ENCODE peak calls at places on chromosomes 3 and 15, in eight cellular contexts. O is breast epithelium, K is GM23248, G is fibroblast of lung, Q is A549, C is iPS DF 6.9, Z is H9, H is gastrocnemius medialis. T is an unnamed sample.

GRCh38 chr15:74529911-74530310 is 11.1 kb upstream of the ARID3B start:
- DNase-seq in Q (no peak), C (no peak), K (peak; percentile 91), H (no peak), O (no peak), G (peak; percentile 88), Z (no peak), T (no peak)

GRCh38 chr3:194204036-194204792 is 68.3 kb downstream of the HES1 start:
- DNase-seq in G (no peak), C (no peak), H (no peak), Z (peak; percentile 44), K (no peak), O (no peak), Q (peak; percentile 33), T (no peak)

GRCh38 chr3:50239649-50240048 is 3.6 kb downstream of the GNAI2 start:
- DNase-seq in O (no peak), Q (no peak), K (no peak), C (no peak), G (no peak), Z (no peak), H (no peak), T (no peak)

GRCh38 chr15:77034620-77035467 is 36.1 kb downstream of the TSPAN3 start:
- DNase-seq in C (no peak), K (peak; percentile 54), Z (peak; percentile 58), H (no peak), O (peak; percentile 42), Q (no peak), G (no peak), T (peak; percentile 84)

GRCh38 chr3:184306573-184306972 is 7.5 kb downstream of the PSMD2 start:
- DNase-seq in Z (no peak), O (no peak), Q (no peak), C (no peak), H (no peak), G (no peak), K (no peak), T (no peak)

GRCh38 chr15:68400066-68400456 is 31.9 kb downstream of the ITGA11 start:
- DNase-seq in Q (peak; percentile 39), K (peak; percentile 23), Z (no peak), H (no peak), G (no peak), O (no peak), C (no peak), T (no peak)

GRCh38 chr15:32844118-32844711 is 126.4 kb downstream of the GREM1 start:
- DNase-seq in C (no peak), Z (no peak), O (no peak), G (peak; percentile 78), Q (peak; percentile 40), K (peak; percentile 63), H (no peak), T (no peak)

GRCh38 chr15:65077981-65078352 is 1.4 kb downstream of the KBTBD13 start:
- DNase-seq in K (peak; percentile 84), Q (peak; percentile 91), H (peak; percentile 61), G (no peak), Z (peak; percentile 94), C (peak; percentile 75), O (peak; percentile 63), T (peak; percentile 90)

GRCh38 chr3:132641837-132642538 is 17.6 kb downstream of the ACAD11 start:
- DNase-seq in G (peak; percentile 76), H (no peak), Z (no peak), Q (peak; percentile 38), C (no peak), K (peak; percentile 76), O (no peak), T (no peak)

GRCh38 chr3:14274537-14274936 is 95.9 kb downstream of the LSM3 start:
- DNase-seq in K (no peak), O (no peak), H (no peak), C (no peak), Z (no peak), G (no peak), Q (no peak), T (no peak)

GRCh38 chr3:138349926-138350665 is 1.7 kb downstream of the MRAS start:
- DNase-seq in G (peak; percentile 47), K (peak; percentile 63), Q (no peak), C (no peak), H (no peak), O (no peak), Z (no peak), T (no peak)

GRCh38 chr3:37935756-37936666 is 54.6 kb upstream of the VILL start:
- DNase-seq in Z (no peak), K (peak; percentile 89), Q (no peak), C (no peak), O (no peak), H (no peak), G (peak; percentile 91), T (no peak)

GRCh38 chr3:37937156-37937555 is 53.4 kb upstream of the VILL start:
- DNase-seq in H (no peak), Z (no peak), G (no peak), C (no peak), O (no peak), K (peak; percentile 33), Q (no peak), T (no peak)

GRCh38 chr3:37935290-37935668 is 55.3 kb upstream of the VILL start:
- DNase-seq in C (no peak), K (peak; percentile 50), O (no peak), Z (no peak), G (peak; percentile 49), H (no peak), Q (no peak), T (no peak)

GRCh38 chr3:37940242-37940908 is 50.2 kb upstream of the VILL start:
- DNase-seq in H (no peak), K (no peak), G (no peak), C (no peak), Z (no peak), O (no peak), Q (no peak), T (no peak)

GRCh38 chr3:37938011-37938410 is 52.6 kb upstream of the VILL start:
- DNase-seq in Q (no peak), H (no peak), O (no peak), G (no peak), K (no peak), Z (no peak), C (no peak), T (no peak)
- H3K4me1 ChIP-seq in Q (peaks cover 32% of the 10 kb centered on the region), H (peaks cover 29% of the 10 kb centered on the region), O (peaks cover 7% of the 10 kb centered on the region), G (peaks cover 29% of the 10 kb centered on the region), K (peaks cover 44% of the 10 kb centered on the region), Z (peaks cover 6% of the 10 kb centered on the region), C (peaks cover 4% of the 10 kb centered on the region), T (peaks cover 15% of the 10 kb centered on the region)

GRCh38 chr3:180457238-180457637 is 144.7 kb upstream of the TTC14 start:
- DNase-seq in H (no peak), C (no peak), Z (no peak), G (no peak), Q (no peak), O (no peak), K (peak; percentile 1), T (no peak)
- H3K4me1 ChIP-seq in H (no peaks in the 10 kb centered on the region), C (no peaks in the 10 kb centered on the region), Z (no peaks in the 10 kb centered on the region), G (no peaks in the 10 kb centered on the region), Q (no peaks in the 10 kb centered on the region), O (no peaks in the 10 kb centered on the region), K (no peaks in the 10 kb centered on the region), T (no peaks in the 10 kb centered on the region)

GRCh38 chr15:42578984-42579537 is 3.7 kb downstream of the STARD9 start:
- DNase-seq in Z (no peak), G (no peak), Q (no peak), O (no peak), K (no peak), C (no peak), H (no peak), T (no peak)

GRCh38 chr15:42575188-42576039 is at the start of gene STARD9:
- DNase-seq in O (peak; percentile 95), H (peak; percentile 96), K (peak; percentile 99), C (peak; percentile 95), G (peak; percentile 97), Z (peak; percentile 99), Q (peak; percentile 81), T (peak; percentile 99)

GRCh38 chr15:42577514-42578031 is 2.2 kb downstream of the STARD9 start:
- DNase-seq in H (peak; percentile 9), Z (no peak), K (peak; percentile 78), O (no peak), G (peak; percentile 91), Q (no peak), C (no peak), T (no peak)

GRCh38 chr15:42576776-42577175 is 1.4 kb downstream of the STARD9 start:
- DNase-seq in C (no peak), O (no peak), H (no peak), G (no peak), Q (no peak), Z (no peak), K (no peak), T (no peak)

DNA sequence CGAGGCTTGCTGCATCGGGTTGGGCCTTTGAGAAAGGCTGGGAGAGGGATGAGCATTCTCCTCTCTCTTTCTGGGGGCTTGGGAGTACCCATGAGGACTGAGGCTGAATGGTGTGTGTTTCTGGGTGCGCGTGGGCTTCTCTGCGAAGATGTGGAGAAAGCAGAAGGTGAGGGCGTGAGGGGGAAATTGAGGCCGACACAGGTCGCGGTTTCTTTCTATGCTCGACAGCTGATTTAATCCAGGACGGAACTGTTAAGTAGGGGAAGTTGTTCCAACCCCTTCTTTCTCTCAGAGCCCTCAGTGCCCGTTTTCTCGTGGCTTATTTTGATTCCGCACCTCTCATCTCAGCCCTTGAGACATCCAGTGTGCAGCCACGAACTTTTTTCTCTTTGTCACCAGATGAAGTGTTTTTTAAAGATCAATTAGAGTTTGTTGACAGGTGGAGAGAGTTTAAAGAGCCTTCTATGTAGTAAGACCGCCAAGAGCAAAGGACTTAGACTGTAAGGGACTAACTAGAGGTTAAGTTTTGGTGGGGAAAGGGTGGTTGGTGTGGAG is 711 bp downstream of the STARD9 start:
- DNase-seq in H (no peak), O (no peak), K (no peak), Q (no peak), G (no peak), C (no peak), Z (no peak), T (no peak)
- H3K4me1 ChIP-seq in H (peaks cover 19% of the 10 kb centered on the region), O (no peaks in the 10 kb centered on the region), K (peaks cover 16% of the 10 kb centered on the region), Q (peaks cover 10% of the 10 kb centered on the region), G (peaks cover 8% of the 10 kb centered on the region), C (no peaks in the 10 kb centered on the region), Z (no peaks in the 10 kb centered on the region), T (peaks cover 2% of the 10 kb centered on the region)

GRCh38 chr3:46289961-46290360 is 47.7 kb downstream of the CCR3 start:
- DNase-seq in Z (no peak), H (no peak), Q (no peak), C (no peak), G (no peak), K (no peak), O (no peak), T (no peak)
- H3K4me1 ChIP-seq in Z (no peaks in the 10 kb centered on the region), H (no peaks in the 10 kb centered on the region), Q (no peaks in the 10 kb centered on the region), C (no peaks in the 10 kb centered on the region), G (no peaks in the 10 kb centered on the region), K (no peaks in the 10 kb centered on the region), O (no peaks in the 10 kb centered on the region), T (no peaks in the 10 kb centered on the region)